ENCODE peak calls at places on chromosomes 7 and 10, in eight cellular contexts. W is left kidney; V is NCI-H510A treated with DMSO at 0.1 percent for 48 hours; G is IMR-90; I is cardiac fibroblast; N is stimulated activated CD8-positive, alpha-beta memory T cell treated with anti-CD3 and anti-CD28 coated beads, Interleukin-4, amount 100 ng/mL, for 4 hours; R is choroid plexus epithelial cell; B is COLO829. S is an unnamed sample.

GRCh38 chr10:84176351-84176750 is 2.8 kb downstream of the GPR15LG start:
- DNase-seq in R (no peak), G (no peak), I (no peak), W (no peak), N (no peak), V (no peak), B (no peak), S (no peak)

GRCh38 chr10:117860823-117861222 is 185.9 kb downstream of the RAB11FIP2 start:
- DNase-seq in N (no peak), G (peak; percentile 1), B (peak; percentile 17), R (peak; percentile 62), I (peak; percentile 24), V (no peak), W (peak; percentile 41), S (no peak)

GRCh38 chr7:123131140-123131539 is 68.6 kb downstream of the SLC13A1 start:
- DNase-seq in W (no peak), R (no peak), I (no peak), V (no peak), N (no peak), G (no peak), B (no peak), S (no peak)

GRCh38 chr10:31708513-31708912 is 220.1 kb downstream of the ARHGAP12 start:
- DNase-seq in R (peak; percentile 38), V (no peak), W (no peak), N (no peak), I (peak; percentile 35), B (no peak), G (no peak), S (no peak)

GRCh38 chr10:16155761-16156322 is 281.0 kb upstream of the PTER start:
- DNase-seq in I (no peak), G (no peak), V (no peak), W (no peak), R (no peak), N (no peak), B (no peak), S (no peak)

GRCh38 chr7:131602304-131602993 is 46.0 kb upstream of the PODXL start:
- DNase-seq in G (no peak), N (no peak), B (no peak), R (no peak), W (no peak), V (no peak), I (no peak), S (no peak)

GRCh38 chr10:132112611-132113010 is 46.9 kb downstream of the JAKMIP3 start:
- DNase-seq in W (no peak), I (no peak), R (no peak), N (no peak), V (no peak), G (no peak), B (no peak), S (peak; percentile 3)

GRCh38 chr10:94066411-94066810 is 72.7 kb downstream of the PLCE1 start:
- DNase-seq in V (no peak), B (peak; percentile 2), N (no peak), R (peak; percentile 65), W (peak; percentile 91), I (peak; percentile 61), G (peak; percentile 65), S (no peak)

GRCh38 chr7:75905785-75906604 is 9.0 kb upstream of the POR start:
- DNase-seq in W (peak; percentile 79), G (peak; percentile 64), N (no peak), I (peak; percentile 81), B (no peak), V (peak; percentile 83), R (peak; percentile 84), S (no peak)